ENCODE peak calls at places on chromosomes 12 and 14, in eight cellular contexts. D is adrenal gland, Q is IMR-90, K is A549, X is endothelial cell, M is nephron progenitor cell, G is kidney, N is WTC11. A is an unnamed sample.

GRCh38 chr14:37586783-37587428 is 8.1 kb downstream of the FOXA1 start:
- DNase-seq in D (no peak), X (no peak), Q (no peak), N (no peak), K (no peak), G (no peak), M (no peak), A (no peak)

GRCh38 chr12:25115677-25116076 is 79.3 kb downstream of the DNAI7 start:
- DNase-seq in M (no peak), X (no peak), D (no peak), G (no peak), N (no peak), Q (no peak), K (no peak), A (no peak)

GRCh38 chr14:89368490-89369477 is 48.2 kb downstream of the FOXN3 start:
- DNase-seq in Q (no peak), D (peak; percentile 42), G (no peak), M (no peak), X (no peak), N (no peak), K (no peak), A (no peak)

GRCh38 chr12:92330654-92331053 is 185.0 kb upstream of the BTG1 start:
- DNase-seq in Q (no peak), D (no peak), M (no peak), X (no peak), N (no peak), K (no peak), G (no peak), A (no peak)

GRCh38 chr14:96741151-96741977 is 55.8 kb upstream of the VRK1 start:
- DNase-seq in X (peak; percentile 86), M (peak; percentile 88), G (peak; percentile 83), N (peak; percentile 79), Q (peak; percentile 15), D (peak; percentile 71), K (peak; percentile 64), A (peak; percentile 74)

GRCh38 chr14:95468416-95469133 is 47.9 kb downstream of the SYNE3 start:
- DNase-seq in G (peak; percentile 53), N (no peak), D (no peak), K (no peak), X (no peak), M (no peak), Q (no peak), A (peak; percentile 49)

GRCh38 chr12:129927316-129927900 is 23.6 kb upstream of the TMEM132D start:
- DNase-seq in Q (no peak), G (no peak), X (no peak), K (no peak), D (no peak), M (no peak), N (no peak), A (no peak)

GRCh38 chr12:69996722-69997121 is 171.7 kb downstream of the MYRFL start:
- DNase-seq in N (no peak), M (no peak), X (no peak), D (no peak), G (no peak), Q (no peak), K (no peak), A (no peak)

GRCh38 chr14:103549361-103550311 is 12.8 kb downstream of the BAG5 start:
- DNase-seq in K (no peak), Q (no peak), G (peak; percentile 83), M (no peak), D (no peak), X (no peak), N (peak; percentile 19), A (no peak)

GRCh38 chr12:51546102-51546501 is 44.9 kb upstream of the SCN8A start:
- DNase-seq in M (no peak), N (no peak), D (no peak), X (no peak), K (no peak), Q (no peak), G (no peak), A (no peak)

GRCh38 chr12:44771485-44771884 is 104.6 kb downstream of the NELL2 start:
- DNase-seq in X (no peak), N (no peak), G (no peak), D (no peak), K (no peak), M (no peak), Q (no peak), A (no peak)

GRCh38 chr12:115661103-115661502 is 616.4 kb downstream of the MED13L start:
- DNase-seq in D (peak; percentile 67), X (no peak), M (no peak), N (no peak), G (no peak), K (no peak), Q (no peak), A (no peak)

GRCh38 chr12:84919271-84919670 is 6.7 kb upstream of the SLC6A15 start:
- DNase-seq in Q (peak; percentile 43), K (no peak), G (no peak), X (no peak), N (no peak), D (no peak), M (no peak), A (no peak)

GRCh38 chr14:91376547-91377477 is 40.8 kb downstream of the CCDC88C start:
- DNase-seq in G (no peak), D (no peak), K (no peak), N (no peak), X (no peak), Q (no peak), M (no peak), A (no peak)

GRCh38 chr12:120101617-120102016 is 14.9 kb downstream of the RAB35 start:
- DNase-seq in D (no peak), X (no peak), N (no peak), G (peak; percentile 85), M (no peak), Q (no peak), K (no peak), A (no peak)

GRCh38 chr12:40552868-40553267 is 139.4 kb upstream of the CNTN1 start:
- DNase-seq in G (no peak), X (no peak), M (no peak), K (no peak), N (no peak), Q (no peak), D (no peak), A (no peak)

GRCh38 chr12:119578112-119578511 is 15.5 kb upstream of the TMEM233 start:
- DNase-seq in N (no peak), G (no peak), D (no peak), M (no peak), K (no peak), Q (no peak), X (no peak), A (peak; percentile 65)

GRCh38 chr12:56258068-56258819 is at the start of gene ANKRD52:
- DNase-seq in X (peak; percentile 84), G (peak; percentile 89), Q (peak; percentile 71), N (peak; percentile 76), M (peak; percentile 89), D (peak; percentile 82), K (peak; percentile 88), A (peak; percentile 91)
- TF ChIP-seq CTCF in X (peak; percentile 84), G (peak; percentile 77), Q (peak; percentile 82), N (peak; percentile 61), M (peak; percentile 38), D (no peak), K (peak; percentile 87), A (peak; percentile 92)

GRCh38 chr12:14138495-14138894 is 157.1 kb upstream of the GRIN2B start:
- DNase-seq in X (peak; percentile 46), N (peak; percentile 64), Q (no peak), G (no peak), K (no peak), D (no peak), M (peak; percentile 48), A (no peak)
- TF ChIP-seq CTCF in X (peak; percentile 37), N (peak; percentile 50), Q (no peak), G (no peak), K (no peak), D (no peak), M (peak; percentile 60), A (no peak)

GRCh38 chr14:69863083-69863482 is 16.1 kb upstream of the SMOC1 start:
- DNase-seq in D (no peak), N (no peak), X (no peak), Q (no peak), M (no peak), G (no peak), K (no peak), A (no peak)
- TF ChIP-seq CTCF in D (no peak), N (no peak), X (no peak), Q (no peak), M (no peak), G (no peak), K (no peak), A (no peak)

DNA sequence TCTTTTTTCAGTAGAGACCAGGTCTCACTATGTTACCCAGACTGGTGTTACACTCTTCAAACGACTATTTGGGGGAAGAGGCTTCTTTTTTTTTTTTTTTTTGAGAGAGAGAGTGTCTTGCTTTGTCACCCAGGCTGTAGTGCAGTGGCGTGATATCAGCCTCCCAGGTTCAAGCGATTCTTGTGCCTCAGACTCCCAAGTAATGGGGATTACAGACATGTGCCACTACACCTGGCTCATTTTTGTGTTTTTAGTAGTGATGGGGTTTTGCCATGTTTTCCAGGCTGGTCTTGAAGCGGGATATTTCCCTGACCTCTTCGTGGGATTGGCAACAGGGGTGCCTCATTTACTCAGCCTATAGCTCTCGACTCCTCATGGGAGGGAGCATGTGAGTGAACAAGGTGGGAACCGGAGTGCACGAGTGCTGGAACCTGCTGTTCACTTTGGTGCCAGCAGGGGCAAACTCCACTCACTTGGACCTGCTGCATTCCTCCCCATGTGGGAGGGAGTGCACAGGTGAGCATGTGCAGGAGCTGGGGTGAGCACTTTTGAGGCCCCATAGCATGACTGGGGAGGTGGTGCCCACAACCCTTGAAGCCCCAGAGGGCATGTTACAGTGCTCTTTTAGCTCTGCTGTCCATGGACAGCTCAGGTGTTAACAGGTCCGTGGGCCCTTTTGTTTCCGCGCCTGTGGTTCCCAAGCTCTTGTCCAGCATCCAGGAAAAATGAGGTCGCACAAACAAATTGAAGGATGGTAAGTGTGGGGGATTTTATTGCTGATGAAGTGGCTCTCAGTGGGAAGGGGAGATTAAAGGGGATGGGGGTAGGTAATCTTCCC is 79.1 kb upstream of the HECTD1 start:
- DNase-seq in Q (no peak), G (no peak), N (peak; percentile 68), K (no peak), X (no peak), M (peak; percentile 33), D (no peak), A (no peak)
- TF ChIP-seq CTCF in Q (no peak), G (peak; percentile 13), N (peak; percentile 51), K (no peak), X (no peak), M (peak; percentile 49), D (peak; percentile 14), A (peak; percentile 11)

GRCh38 chr12:131827961-131828534 is at the start of gene MMP17:
- DNase-seq in M (peak; percentile 84), N (peak; percentile 74), D (no peak), K (peak; percentile 56), X (peak; percentile 64), G (no peak), Q (peak; percentile 55), A (peak; percentile 67)
- TF ChIP-seq CTCF in M (no peak), N (no peak), D (no peak), K (peak; percentile 25), X (no peak), G (no peak), Q (peak; percentile 15), A (no peak)